ENCODE peak calls at places on chromosomes 6 and 20, in five cellular contexts. P is mesenchymal stem cell, V is H1, N is IMR-90, H is neuronal stem cell. D is an unnamed sample.

GRCh38 chr6:167441653-167442644 is 117.1 kb downstream of the TTLL2 start:
- DNase-seq in N (no peak), V (peak), H (peak), P (peak), D (peak)

GRCh38 chr20:1328680-1329330 is at the start of gene SDCBP2:
- DNase-seq in N (no peak), H (no peak), V (no peak), P (no peak), D (peak)

GRCh38 chr6:152637422-152638047 is 373 bp upstream of the SYNE1 start:
- DNase-seq in N (peak), P (peak), V (no peak), H (no peak), D (no peak)

GRCh38 chr6:158474961-158475343 is 84.9 kb upstream of the TMEM181 start:
- DNase-seq in V (no peak), N (peak), P (peak), H (no peak), D (no peak)

GRCh38 chr20:43511879-43512278 is 4.4 kb downstream of the L3MBTL1 start:
- DNase-seq in H (no peak), N (no peak), P (no peak), V (no peak), D (no peak)

GRCh38 chr20:4519530-4519929 is 202.2 kb upstream of the PRND start:
- DNase-seq in V (no peak), P (no peak), N (no peak), H (peak), D (peak)

GRCh38 chr6:47116616-47117015 is 74.5 kb upstream of the ADGRF1 start:
- DNase-seq in P (no peak), N (no peak), V (no peak), H (no peak), D (no peak)

GRCh38 chr6:38846844-38847243 is 131.7 kb downstream of the DNAH8 start:
- DNase-seq in V (no peak), H (no peak), N (peak), P (peak), D (no peak)

GRCh38 chr6:44943541-44943940 is 384.6 kb upstream of the RUNX2 start:
- DNase-seq in V (no peak), N (no peak), H (no peak), P (no peak), D (no peak)

GRCh38 chr20:2237059-2237458 is 58.7 kb upstream of the TGM3 start:
- DNase-seq in N (peak), H (no peak), P (no peak), V (no peak), D (peak)

GRCh38 chr6:33787954-33788693 is 806 bp downstream of the LEMD2 start:
- DNase-seq in N (peak), H (no peak), P (peak), V (no peak), D (peak)

GRCh38 chr6:22737331-22737730 is 168.0 kb downstream of the HDGFL1 start:
- DNase-seq in N (peak), H (peak), P (peak), V (peak), D (peak)

GRCh38 chr6:55445648-55446204 is 118.5 kb downstream of the GFRAL start:
- DNase-seq in N (peak), V (no peak), H (peak), P (peak), D (no peak)

GRCh38 chr20:38113401-38114325 is 51.4 kb downstream of the TGM2 start:
- DNase-seq in P (no peak), N (no peak), H (no peak), V (peak), D (peak)

GRCh38 chr6:166745801-166746668 is 119.0 kb upstream of the RPS6KA2 start:
- DNase-seq in P (no peak), H (no peak), V (no peak), N (no peak), D (no peak)

GRCh38 chr6:167272156-167272555 is 19.0 kb upstream of the UNC93A start:
- DNase-seq in H (no peak), N (no peak), P (no peak), V (no peak), D (no peak)

GRCh38 chr6:7107578-7108195 is at the start of gene RREB1:
- DNase-seq in V (no peak), H (peak), N (peak), P (peak), D (peak)

GRCh38 chr20:35625584-35626385 is 10.2 kb downstream of the SPAG4 start:
- DNase-seq in V (no peak), N (no peak), H (no peak), P (no peak), D (peak)

GRCh38 chr20:7214081-7214740 is 446.7 kb downstream of the BMP2 start:
- DNase-seq in P (no peak), N (no peak), V (peak), H (peak), D (peak)

GRCh38 chr20:63574829-63575720 is 1.0 kb upstream of the HELZ2 start:
- DNase-seq in H (no peak), N (peak), V (no peak), P (peak), D (no peak)

GRCh38 chr6:139820191-139820590 is 445.7 kb upstream of the CITED2 start:
- DNase-seq in P (peak), N (peak), V (no peak), H (no peak), D (no peak)

GRCh38 chr6:24918641-24919403 is 16.9 kb downstream of the RIPOR2 start:
- DNase-seq in V (no peak), P (no peak), N (no peak), H (no peak), D (no peak)

GRCh38 chr6:15285682-15286294 is 39.9 kb downstream of the JARID2 start:
- DNase-seq in N (peak), H (no peak), V (no peak), P (no peak), D (no peak)

GRCh38 chr6:15290067-15290641 is 44.3 kb downstream of the JARID2 start:
- DNase-seq in N (no peak), V (no peak), P (no peak), H (no peak), D (no peak)

GRCh38 chr6:15290962-15291704 is 45.3 kb downstream of the JARID2 start:
- DNase-seq in V (no peak), H (no peak), N (no peak), P (no peak), D (no peak)

GRCh38 chr6:15287670-15288069 is 41.8 kb downstream of the JARID2 start:
- DNase-seq in P (no peak), H (no peak), V (no peak), N (no peak), D (no peak)

GRCh38 chr6:15288856-15289255 is 43.0 kb downstream of the JARID2 start:
- DNase-seq in V (no peak), N (no peak), P (no peak), H (no peak), D (no peak)
- H3K4ac ChIP-seq in V (no peak), N (peak), P (no peak), H (no peak), D (no peak)

GRCh38 chr20:45341579-45341938 is 6.7 kb downstream of the SDC4 start:
- DNase-seq in H (no peak), P (no peak), N (no peak), V (no peak), D (no peak)
- H4K91ac ChIP-seq in H (no peak), P (peak), N (peak), V (peak), D (no peak)

GRCh38 chr20:53425481-53425880 is 168.2 kb downstream of the ZNF217 start:
- DNase-seq in V (no peak), H (no peak), N (no peak), P (no peak), D (no peak)
- H3K4ac ChIP-seq in V (no peak), H (no peak), N (no peak), P (no peak), D (no peak)

DNA sequence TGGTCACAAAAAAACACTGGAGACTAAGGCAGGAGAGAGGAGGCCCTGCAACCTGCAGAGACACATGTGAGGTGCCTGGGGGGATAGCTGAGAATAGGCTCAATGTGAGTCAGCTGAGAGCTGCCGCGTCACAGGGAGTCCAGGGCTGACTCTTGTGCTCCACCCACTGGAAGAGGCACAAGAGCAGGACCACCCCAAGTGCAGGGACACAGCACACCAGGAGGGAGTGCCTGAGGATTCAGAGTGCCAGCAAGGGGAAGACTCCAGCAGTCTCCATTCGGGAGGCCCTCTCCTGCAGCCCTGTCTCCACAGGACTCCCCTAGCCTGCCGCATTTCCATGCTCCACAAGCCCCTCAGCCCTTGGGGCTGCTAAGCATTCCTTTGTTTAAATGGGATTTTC is 105.5 kb downstream of the HUS1B start:
- DNase-seq in N (peak), V (peak), H (peak), P (peak), D (peak)
- H4K91ac ChIP-seq in N (no peak), V (no peak), H (no peak), P (peak), D (no peak)

GRCh38 chr6:149510793-149511512 is 26.1 kb upstream of the ZC3H12D start:
- DNase-seq in N (no peak), P (no peak), V (no peak), H (no peak), D (no peak)

GRCh38 chr6:149515494-149515893 is 30.3 kb downstream of the PPIL4 start:
- DNase-seq in V (no peak), H (no peak), P (no peak), N (no peak), D (no peak)

GRCh38 chr6:149508485-149508884 is 23.7 kb upstream of the ZC3H12D start:
- DNase-seq in P (no peak), V (no peak), N (no peak), H (no peak), D (no peak)

GRCh38 chr6:149513915-149514314 is 29.1 kb upstream of the ZC3H12D start:
- DNase-seq in H (no peak), V (no peak), P (no peak), N (no peak), D (no peak)
- H3K4ac ChIP-seq in H (no peak), V (no peak), P (no peak), N (no peak), D (no peak)

D was measured in H9.